ENCODE peak calls at places on chromosomes 4 and X, in six cellular contexts. Q is bronchial epithelial cell, N is stomach, B is BJ, L is prostate gland, H is astrocyte. E is an unnamed sample.

GRCh38 chr4:7829687-7830580 is 109.7 kb downstream of the AFAP1 start:
- DNase-seq in Q (no peak), N (no peak), B (no peak), L (no peak), H (no peak), E (no peak)

GRCh38 chrX:92209936-92210335 is 430.8 kb downstream of the PCDH11X start:
- DNase-seq in Q (no peak), N (no peak), B (no peak), L (no peak), H (no peak), E (no peak)

GRCh38 chrX:34734383-34734782 is 77.3 kb upstream of the TMEM47 start:
- DNase-seq in Q (peak; percentile 17), N (no peak), B (no peak), L (no peak), H (peak; percentile 8), E (no peak)

GRCh38 chr4:110310795-110311194 is 112.4 kb upstream of the ELOVL6 start:
- DNase-seq in Q (no peak), N (no peak), B (no peak), L (no peak), H (no peak), E (no peak)

GRCh38 chrX:28408017-28408723 is 179.1 kb upstream of the IL1RAPL1 start:
- DNase-seq in Q (no peak), N (no peak), B (no peak), L (no peak), H (no peak), E (no peak)

GRCh38 chr4:3830774-3831528 is 64.8 kb downstream of the ADRA2C start:
- DNase-seq in Q (no peak), N (no peak), B (no peak), L (no peak), H (no peak), E (no peak)

GRCh38 chr4:167234388-167234881 is at the start of gene SPOCK3:
- DNase-seq in Q (peak; percentile 50), N (peak; percentile 44), B (no peak), L (peak; percentile 52), H (peak; percentile 42), E (peak; percentile 80)

GRCh38 chr4:94574050-94574449 is 122.3 kb downstream of the PDLIM5 start:
- DNase-seq in Q (no peak), N (no peak), B (no peak), L (no peak), H (no peak), E (no peak)

GRCh38 chr4:110636231-110636676 is 13.4 kb upstream of the PITX2 start:
- DNase-seq in Q (no peak), N (no peak), B (no peak), L (no peak), H (no peak), E (no peak)

GRCh38 chr4:173346074-173346473 is 11.9 kb upstream of the HMGB2 start:
- DNase-seq in Q (no peak), N (no peak), B (peak; percentile 78), L (no peak), H (peak; percentile 65), E (peak; percentile 74)

GRCh38 chr4:46404961-46405360 is 15.0 kb upstream of the GABRA2 start:
- DNase-seq in Q (peak; percentile 3), N (no peak), B (no peak), L (no peak), H (no peak), E (no peak)

GRCh38 chr4:80183196-80184052 is 13.9 kb upstream of the PRDM8 start:
- DNase-seq in Q (no peak), N (no peak), B (no peak), L (no peak), H (no peak), E (peak; percentile 43)

GRCh38 chr4:36676139-36677050 is 395.0 kb downstream of the DTHD1 start:
- DNase-seq in Q (peak; percentile 68), N (no peak), B (no peak), L (no peak), H (no peak), E (no peak)

GRCh38 chr4:23747131-23747752 is 142.6 kb downstream of the PPARGC1A start:
- DNase-seq in Q (no peak), N (peak; percentile 26), B (no peak), L (no peak), H (no peak), E (no peak)

GRCh38 chr4:183757105-183757504 is 98.0 kb downstream of the TRAPPC11 start:
- DNase-seq in Q (peak; percentile 29), N (no peak), B (no peak), L (peak; percentile 36), H (peak; percentile 9), E (no peak)

GRCh38 chrX:12447448-12448154 is 309.3 kb downstream of the FRMPD4 start:
- DNase-seq in Q (peak; percentile 90), N (no peak), B (peak; percentile 74), L (peak; percentile 3), H (peak; percentile 76), E (peak; percentile 66)

GRCh38 chr4:183989931-183990330 is 84.8 kb downstream of the STOX2 start:
- DNase-seq in Q (no peak), N (no peak), B (no peak), L (no peak), H (no peak), E (no peak)

GRCh38 chr4:174716986-174717770 is 111.9 kb downstream of the GLRA3 start:
- DNase-seq in Q (no peak), N (no peak), B (no peak), L (no peak), H (no peak), E (no peak)

GRCh38 chr4:153346031-153346430 is 1.5 kb downstream of the MND1 start:
- DNase-seq in Q (no peak), N (no peak), B (no peak), L (no peak), H (no peak), E (no peak)
- H3K4me3 ChIP-seq in Q (no peak overlapping the region), N (no peak overlapping the region), B (no peak overlapping the region), L (no peak overlapping the region), H (peak overlapping the region; percentile 74), E (peak overlapping the region; percentile 72)

GRCh38 chrX:125577479-125577878 is 257.8 kb downstream of the TEX13C start:
- DNase-seq in Q (no peak), N (no peak), B (no peak), L (no peak), H (no peak), E (no peak)
- H3K27me3 ChIP-seq in Q (no peaks in the 10 kb centered on the region), N (no peaks in the 10 kb centered on the region), B (no peaks in the 10 kb centered on the region), L (no peaks in the 10 kb centered on the region), H (no peaks in the 10 kb centered on the region), E (no peaks in the 10 kb centered on the region)

GRCh38 chrX:30938295-30938694 is 49.2 kb upstream of the TAB3 start:
- DNase-seq in Q (no peak), N (no peak), B (no peak), L (no peak), H (no peak), E (no peak)
- H3K4me3 ChIP-seq in Q (no peak overlapping the region), N (no peak overlapping the region), B (no peak overlapping the region), L (no peak overlapping the region), H (no peak overlapping the region), E (no peak overlapping the region)

DNA sequence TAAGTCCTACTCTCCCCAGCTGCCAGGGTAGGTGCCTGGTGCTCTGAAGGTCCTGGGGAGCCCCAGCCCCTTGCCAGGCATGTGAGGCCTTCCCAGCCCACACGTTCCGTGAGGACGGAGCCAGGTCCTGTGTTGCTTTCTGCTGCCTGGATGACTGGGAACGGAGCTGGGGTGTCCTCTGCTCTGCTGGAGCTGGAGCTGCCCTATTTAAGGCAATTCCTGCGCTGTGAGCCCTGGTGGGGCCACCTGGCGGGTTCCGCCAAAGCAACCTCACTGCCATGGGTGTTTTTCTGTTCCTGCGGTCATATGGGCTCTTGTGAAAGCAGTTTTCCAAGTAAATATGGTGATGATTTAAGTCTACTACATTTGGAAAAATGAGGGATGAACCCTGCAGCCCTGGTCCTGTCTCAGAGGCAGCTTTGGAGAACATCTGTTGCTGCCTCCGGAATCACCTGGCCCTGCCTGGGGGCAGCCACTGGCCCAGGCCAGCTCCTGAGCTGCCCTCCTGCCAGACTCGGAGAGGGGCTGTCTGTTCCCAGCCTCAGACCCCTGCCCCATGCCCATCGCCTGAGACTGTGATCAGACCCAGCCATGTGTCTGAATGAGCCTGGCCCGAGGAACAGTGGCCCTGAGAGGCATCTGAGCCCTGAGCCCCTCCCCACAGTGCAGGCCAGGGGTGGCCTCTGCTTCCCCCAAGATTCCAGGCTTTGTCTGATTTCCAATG is 33.2 kb downstream of the FGFRL1 start:
- DNase-seq in Q (no peak), N (no peak), B (no peak), L (no peak), H (no peak), E (no peak)
- H3K27me3 ChIP-seq in Q (peaks cover 2% of the 10 kb centered on the region), N (peaks cover 55% of the 10 kb centered on the region), B (no peaks in the 10 kb centered on the region), L (no peaks in the 10 kb centered on the region), H (no peaks in the 10 kb centered on the region), E (no peaks in the 10 kb centered on the region)

DNA sequence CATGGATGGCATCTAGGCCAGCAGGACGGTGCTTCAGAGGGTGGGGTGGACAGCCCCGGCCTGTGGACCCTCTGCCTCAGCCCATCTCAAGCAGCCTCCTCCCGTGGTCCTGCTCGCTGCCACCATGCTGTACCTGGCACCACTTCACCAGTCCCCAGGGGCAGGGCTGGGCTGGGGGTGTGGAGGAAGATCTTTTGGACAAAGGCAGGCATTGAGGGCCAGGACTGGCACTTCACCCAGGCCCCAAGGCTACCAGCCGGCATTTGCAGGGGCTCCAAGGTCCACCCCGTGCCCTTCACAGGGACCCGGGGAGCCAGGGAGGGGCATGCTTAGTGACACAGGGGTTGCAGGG is 713 bp downstream of the PLXNB3 start:
- DNase-seq in Q (no peak), N (no peak), B (no peak), L (no peak), H (no peak), E (no peak)
- H3K4me3 ChIP-seq in Q (peak overlapping the region; percentile 52), N (peak overlapping the region; percentile 33), B (peak overlapping the region; percentile 33), L (peak overlapping the region; percentile 21), H (peak overlapping the region; percentile 17), E (no peak overlapping the region)

GRCh38 chr4:108796173-108796572 is 33.3 kb upstream of the ETNPPL start:
- DNase-seq in Q (no peak), N (no peak), B (no peak), L (no peak), H (no peak), E (no peak)
- H3K27me3 ChIP-seq in Q (no peaks in the 10 kb centered on the region), N (no peaks in the 10 kb centered on the region), B (no peaks in the 10 kb centered on the region), L (no peaks in the 10 kb centered on the region), H (no peaks in the 10 kb centered on the region), E (no peaks in the 10 kb centered on the region)

E was measured in MG63.